ENCODE peak calls at places on chromosomes 13 and 19, in nine cellular contexts. One of them, this sample, is unnamed.

GRCh38 chr13:47000166-47000565 is 103.3 kb upstream of the HTR2A start:
- DNase-seq in retinal pigment epithelial cell: no peak
- DNase-seq in fibroblast of lung: peak
- DNase-seq in foreskin fibroblast: peak
- DNase-seq in breast epithelium: no peak
- DNase-seq in brain microvascular endothelial cell: no peak
- DNase-seq in NB4: no peak
- DNase-seq in psoas muscle: no peak
- DNase-seq in cardiac muscle cell: no peak
- DNase-seq in this sample: peak

GRCh38 chr19:29687244-29687896 is 22.1 kb downstream of the PLEKHF1 start:
- DNase-seq in psoas muscle: peak
- DNase-seq in breast epithelium: no peak
- DNase-seq in brain microvascular endothelial cell: peak
- DNase-seq in NB4: peak
- DNase-seq in foreskin fibroblast: peak
- DNase-seq in cardiac muscle cell: no peak
- DNase-seq in fibroblast of lung: peak
- DNase-seq in retinal pigment epithelial cell: peak
- DNase-seq in this sample: peak

GRCh38 chr13:106352850-106353249 is 182.6 kb downstream of the EFNB2 start:
- DNase-seq in NB4: no peak
- DNase-seq in retinal pigment epithelial cell: no peak
- DNase-seq in cardiac muscle cell: no peak
- DNase-seq in fibroblast of lung: peak
- DNase-seq in psoas muscle: no peak
- DNase-seq in foreskin fibroblast: no peak
- DNase-seq in brain microvascular endothelial cell: no peak
- DNase-seq in breast epithelium: no peak
- DNase-seq in this sample: no peak

GRCh38 chr13:48501705-48502104 is 31.2 kb downstream of the RCBTB2 start:
- DNase-seq in foreskin fibroblast: peak
- DNase-seq in retinal pigment epithelial cell: no peak
- DNase-seq in psoas muscle: no peak
- DNase-seq in cardiac muscle cell: no peak
- DNase-seq in fibroblast of lung: no peak
- DNase-seq in NB4: no peak
- DNase-seq in breast epithelium: no peak
- DNase-seq in brain microvascular endothelial cell: no peak
- DNase-seq in this sample: no peak

GRCh38 chr19:56117889-56118288 is 3.2 kb downstream of the ZNF787 start:
- DNase-seq in NB4: no peak
- DNase-seq in fibroblast of lung: no peak
- DNase-seq in psoas muscle: no peak
- DNase-seq in breast epithelium: no peak
- DNase-seq in cardiac muscle cell: no peak
- DNase-seq in retinal pigment epithelial cell: no peak
- DNase-seq in brain microvascular endothelial cell: no peak
- DNase-seq in foreskin fibroblast: no peak
- DNase-seq in this sample: no peak

GRCh38 chr13:61695147-61695546 is 279.5 kb upstream of the PCDH20 start:
- DNase-seq in brain microvascular endothelial cell: no peak
- DNase-seq in psoas muscle: no peak
- DNase-seq in cardiac muscle cell: no peak
- DNase-seq in retinal pigment epithelial cell: no peak
- DNase-seq in fibroblast of lung: peak
- DNase-seq in breast epithelium: no peak
- DNase-seq in foreskin fibroblast: no peak
- DNase-seq in NB4: peak
- DNase-seq in this sample: peak

GRCh38 chr13:79011179-79011578 is 352.2 kb upstream of the OBI1 start:
- DNase-seq in foreskin fibroblast: no peak
- DNase-seq in retinal pigment epithelial cell: no peak
- DNase-seq in psoas muscle: no peak
- DNase-seq in fibroblast of lung: no peak
- DNase-seq in brain microvascular endothelial cell: no peak
- DNase-seq in NB4: no peak
- DNase-seq in breast epithelium: no peak
- DNase-seq in cardiac muscle cell: no peak
- DNase-seq in this sample: no peak

GRCh38 chr13:48727252-48728011 is 73.7 kb downstream of the CYSLTR2 start:
- DNase-seq in psoas muscle: no peak
- DNase-seq in NB4: peak
- DNase-seq in breast epithelium: no peak
- DNase-seq in fibroblast of lung: peak
- DNase-seq in cardiac muscle cell: no peak
- DNase-seq in retinal pigment epithelial cell: peak
- DNase-seq in foreskin fibroblast: peak
- DNase-seq in brain microvascular endothelial cell: no peak
- DNase-seq in this sample: peak

GRCh38 chr13:30401347-30401746 is 20.9 kb upstream of the UBE2L5 start:
- DNase-seq in retinal pigment epithelial cell: no peak
- DNase-seq in psoas muscle: no peak
- DNase-seq in breast epithelium: no peak
- DNase-seq in brain microvascular endothelial cell: no peak
- DNase-seq in NB4: no peak
- DNase-seq in foreskin fibroblast: no peak
- DNase-seq in fibroblast of lung: no peak
- DNase-seq in cardiac muscle cell: no peak
- DNase-seq in this sample: no peak

GRCh38 chr19:46785054-46785979 is 3.1 kb downstream of the SLC1A5 start:
- DNase-seq in foreskin fibroblast: peak
- DNase-seq in cardiac muscle cell: no peak
- DNase-seq in retinal pigment epithelial cell: no peak
- DNase-seq in breast epithelium: no peak
- DNase-seq in psoas muscle: no peak
- DNase-seq in NB4: no peak
- DNase-seq in brain microvascular endothelial cell: no peak
- DNase-seq in fibroblast of lung: peak
- DNase-seq in this sample: no peak

GRCh38 chr19:33938821-33939220 is 142.2 kb downstream of the KCTD15 start:
- DNase-seq in retinal pigment epithelial cell: no peak
- DNase-seq in cardiac muscle cell: no peak
- DNase-seq in brain microvascular endothelial cell: no peak
- DNase-seq in foreskin fibroblast: no peak
- DNase-seq in psoas muscle: no peak
- DNase-seq in fibroblast of lung: no peak
- DNase-seq in NB4: no peak
- DNase-seq in breast epithelium: no peak
- DNase-seq in this sample: no peak

GRCh38 chr19:19677579-19677978 is 8.9 kb downstream of the ZNF101 start:
- DNase-seq in foreskin fibroblast: no peak
- DNase-seq in brain microvascular endothelial cell: no peak
- DNase-seq in breast epithelium: no peak
- DNase-seq in psoas muscle: no peak
- DNase-seq in retinal pigment epithelial cell: no peak
- DNase-seq in cardiac muscle cell: no peak
- DNase-seq in fibroblast of lung: no peak
- DNase-seq in NB4: no peak
- DNase-seq in this sample: no peak

GRCh38 chr19:49683814-49684250 is 5.6 kb upstream of the ADM5 start:
- DNase-seq in brain microvascular endothelial cell: no peak
- DNase-seq in foreskin fibroblast: no peak
- DNase-seq in psoas muscle: no peak
- DNase-seq in NB4: no peak
- DNase-seq in breast epithelium: no peak
- DNase-seq in fibroblast of lung: no peak
- DNase-seq in retinal pigment epithelial cell: no peak
- DNase-seq in cardiac muscle cell: no peak
- DNase-seq in this sample: no peak

GRCh38 chr19:49685845-49686332 is 3.5 kb upstream of the ADM5 start:
- DNase-seq in cardiac muscle cell: no peak
- DNase-seq in foreskin fibroblast: no peak
- DNase-seq in breast epithelium: no peak
- DNase-seq in brain microvascular endothelial cell: no peak
- DNase-seq in psoas muscle: no peak
- DNase-seq in NB4: no peak
- DNase-seq in retinal pigment epithelial cell: no peak
- DNase-seq in fibroblast of lung: no peak
- DNase-seq in this sample: no peak

GRCh38 chr19:49684251-49684982 is 5.0 kb upstream of the ADM5 start:
- DNase-seq in NB4: no peak
- DNase-seq in psoas muscle: peak
- DNase-seq in brain microvascular endothelial cell: no peak
- DNase-seq in fibroblast of lung: no peak
- DNase-seq in retinal pigment epithelial cell: no peak
- DNase-seq in breast epithelium: no peak
- DNase-seq in foreskin fibroblast: no peak
- DNase-seq in cardiac muscle cell: peak
- DNase-seq in this sample: no peak

GRCh38 chr19:49686503-49687088 is 2.8 kb upstream of the ADM5 start:
- DNase-seq in brain microvascular endothelial cell: no peak
- DNase-seq in foreskin fibroblast: no peak
- DNase-seq in NB4: no peak
- DNase-seq in cardiac muscle cell: no peak
- DNase-seq in retinal pigment epithelial cell: no peak
- DNase-seq in breast epithelium: no peak
- DNase-seq in psoas muscle: no peak
- DNase-seq in fibroblast of lung: no peak
- DNase-seq in this sample: no peak

DNA sequence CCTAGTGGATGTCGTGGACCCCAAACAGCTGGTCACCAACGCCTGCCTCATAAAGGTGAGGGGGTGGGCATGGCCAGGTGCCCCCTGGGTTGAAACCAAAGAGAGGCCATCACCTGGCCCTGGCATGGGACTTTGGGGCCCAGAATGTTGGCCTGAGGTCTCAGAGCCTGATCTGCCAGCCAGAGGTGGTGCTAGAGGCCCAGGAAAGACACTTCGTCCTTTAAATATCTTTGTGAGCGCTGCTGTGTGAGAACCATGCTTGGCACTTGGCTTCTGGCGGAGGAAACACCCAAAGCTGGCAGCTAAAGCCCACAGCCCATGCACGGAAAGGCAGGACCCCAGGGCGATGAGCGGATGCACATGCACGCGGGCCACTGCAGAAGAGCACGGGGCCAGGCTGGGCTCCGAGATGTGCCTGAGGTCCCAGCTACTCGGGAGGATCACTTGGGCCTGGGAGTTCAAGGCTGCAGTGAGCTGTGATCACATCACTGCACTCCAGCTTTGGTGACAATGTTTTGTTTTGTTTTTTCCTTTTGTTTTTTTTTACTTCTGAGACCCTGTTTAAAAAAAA is 4.3 kb upstream of the ADM5 start:
- DNase-seq in psoas muscle: no peak
- DNase-seq in breast epithelium: no peak
- DNase-seq in NB4: no peak
- DNase-seq in foreskin fibroblast: peak
- DNase-seq in fibroblast of lung: no peak
- DNase-seq in brain microvascular endothelial cell: no peak
- DNase-seq in retinal pigment epithelial cell: no peak
- DNase-seq in cardiac muscle cell: no peak
- DNase-seq in this sample: no peak
- H3K4me3 ChIP-seq in psoas muscle: no peak
- H3K4me3 ChIP-seq in breast epithelium: no peak
- H3K4me3 ChIP-seq in NB4: no peak
- H3K4me3 ChIP-seq in foreskin fibroblast: no peak
- H3K4me3 ChIP-seq in fibroblast of lung: no peak
- H3K4me3 ChIP-seq in brain microvascular endothelial cell: no peak
- H3K4me3 ChIP-seq in retinal pigment epithelial cell: no peak
- H3K4me3 ChIP-seq in cardiac muscle cell: no peak
- H3K4me3 ChIP-seq in this sample: no peak

DNA sequence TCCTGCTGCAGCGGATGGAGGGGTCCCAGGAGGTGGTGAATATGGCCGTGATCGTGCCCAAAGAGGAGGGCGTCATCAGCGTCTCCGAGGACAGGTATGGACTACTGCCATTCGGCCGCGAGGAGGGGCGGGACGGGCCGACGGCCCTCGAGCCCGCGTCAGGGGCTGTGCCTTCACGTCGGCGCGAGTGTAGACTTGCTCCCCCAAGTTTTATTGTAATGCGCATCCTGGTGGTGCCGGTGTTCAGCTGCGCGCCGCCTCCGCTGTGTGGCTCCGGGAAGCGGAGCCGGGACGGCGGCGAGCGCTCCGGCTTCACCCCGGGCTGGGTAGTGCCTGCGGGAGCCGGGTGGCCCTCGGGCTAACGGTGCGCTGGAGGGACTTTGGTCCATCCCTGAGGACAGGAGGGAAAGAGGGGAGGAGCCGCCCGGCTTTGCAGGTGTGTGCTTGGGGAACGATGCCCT is 499 bp downstream of the WDFY2 start:
- DNase-seq in cardiac muscle cell: peak
- DNase-seq in brain microvascular endothelial cell: peak
- DNase-seq in psoas muscle: no peak
- DNase-seq in retinal pigment epithelial cell: no peak
- DNase-seq in foreskin fibroblast: peak
- DNase-seq in fibroblast of lung: peak
- DNase-seq in NB4: peak
- DNase-seq in breast epithelium: peak
- DNase-seq in this sample: peak
- TF ChIP-seq CTCF in cardiac muscle cell: peak
- TF ChIP-seq CTCF in brain microvascular endothelial cell: peak
- TF ChIP-seq CTCF in psoas muscle: no peak
- TF ChIP-seq CTCF in retinal pigment epithelial cell: no peak
- TF ChIP-seq CTCF in foreskin fibroblast: no peak
- TF ChIP-seq CTCF in fibroblast of lung: no peak
- TF ChIP-seq CTCF in NB4: no peak
- TF ChIP-seq CTCF in breast epithelium: peak
- TF ChIP-seq CTCF in this sample: peak

GRCh38 chr19:18329035-18329376 is 6.1 kb upstream of the LSM4 start:
- DNase-seq in foreskin fibroblast: no peak
- DNase-seq in NB4: no peak
- DNase-seq in brain microvascular endothelial cell: no peak
- DNase-seq in fibroblast of lung: no peak
- DNase-seq in retinal pigment epithelial cell: no peak
- DNase-seq in cardiac muscle cell: no peak
- DNase-seq in breast epithelium: no peak
- DNase-seq in psoas muscle: no peak
- DNase-seq in this sample: no peak
- H3K4me3 ChIP-seq in foreskin fibroblast: peak
- H3K4me3 ChIP-seq in NB4: peak
- H3K4me3 ChIP-seq in brain microvascular endothelial cell: peak
- H3K4me3 ChIP-seq in fibroblast of lung: peak
- H3K4me3 ChIP-seq in retinal pigment epithelial cell: peak
- H3K4me3 ChIP-seq in cardiac muscle cell: peak
- H3K4me3 ChIP-seq in breast epithelium: peak
- H3K4me3 ChIP-seq in psoas muscle: peak
- H3K4me3 ChIP-seq in this sample: peak

DNA sequence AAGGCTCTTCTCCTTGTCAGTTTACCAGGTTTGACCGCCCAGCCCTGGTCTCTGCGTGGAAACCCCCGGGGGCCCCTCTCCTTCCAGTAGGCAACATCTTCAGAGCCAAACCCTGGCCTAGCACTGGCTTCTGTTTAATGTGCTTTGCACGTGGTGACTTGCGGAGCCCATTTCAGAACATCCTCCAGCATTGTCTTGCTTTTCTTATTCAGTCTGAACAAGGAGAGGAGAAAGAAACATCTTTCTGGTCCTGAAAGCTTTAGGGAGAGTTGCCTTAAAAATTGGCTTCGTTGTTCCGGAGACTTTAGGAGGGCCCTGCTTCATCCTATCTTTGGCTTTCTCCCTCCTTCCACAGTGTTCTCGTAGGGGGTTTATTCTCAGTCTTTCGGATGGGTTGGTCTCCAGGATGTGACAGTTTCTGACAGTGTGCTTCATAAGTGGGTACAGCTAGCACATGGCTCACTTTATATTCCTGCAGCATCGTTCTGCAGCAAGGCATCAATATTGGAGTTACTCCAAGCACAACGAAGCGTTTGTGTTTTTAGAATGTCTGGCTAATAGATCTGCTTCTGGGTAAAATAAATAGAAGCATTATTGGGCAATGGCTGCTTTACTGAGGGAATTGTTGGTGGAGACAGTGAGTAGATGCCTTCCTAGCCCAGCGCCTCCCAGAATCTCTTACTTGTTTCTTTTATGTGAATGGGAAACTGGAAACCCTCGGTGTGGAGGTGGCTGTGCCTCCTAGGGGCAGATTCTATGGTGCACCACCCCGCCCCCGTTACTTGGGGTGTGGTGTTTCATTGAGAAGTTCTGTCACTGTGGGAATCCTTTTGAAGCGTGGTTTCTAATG is 1.8 kb downstream of the FARP1 start:
- DNase-seq in retinal pigment epithelial cell: no peak
- DNase-seq in breast epithelium: no peak
- DNase-seq in cardiac muscle cell: peak
- DNase-seq in psoas muscle: no peak
- DNase-seq in fibroblast of lung: peak
- DNase-seq in brain microvascular endothelial cell: no peak
- DNase-seq in foreskin fibroblast: peak
- DNase-seq in NB4: no peak
- DNase-seq in this sample: peak
- TF ChIP-seq CTCF in retinal pigment epithelial cell: peak
- TF ChIP-seq CTCF in breast epithelium: no peak
- TF ChIP-seq CTCF in cardiac muscle cell: peak
- TF ChIP-seq CTCF in psoas muscle: no peak
- TF ChIP-seq CTCF in fibroblast of lung: peak
- TF ChIP-seq CTCF in brain microvascular endothelial cell: peak
- TF ChIP-seq CTCF in foreskin fibroblast: peak
- TF ChIP-seq CTCF in NB4: no peak
- TF ChIP-seq CTCF in this sample: peak